ENCODE peak calls at places on chromosomes 5 and 9, in six cellular contexts. B is choroid plexus epithelial cell, D is H9, Z is breast epithelium, C is GM23338, Q is fibroblast of pulmonary artery. W is an unnamed sample.

GRCh38 chr5:108736855-108737254 is 10.8 kb upstream of the FER start:
- DNase-seq in B (no peak), D (no peak), Z (no peak), C (no peak), Q (no peak), W (no peak)

GRCh38 chr9:91416086-91416712 is 7.4 kb downstream of the NFIL3 start:
- DNase-seq in B (peak; percentile 50), D (no peak), Z (no peak), C (no peak), Q (no peak), W (no peak)

GRCh38 chr5:126808619-126809018 is 31.7 kb downstream of the LMNB1 start:
- DNase-seq in B (peak; percentile 69), D (no peak), Z (no peak), C (peak; percentile 35), Q (peak; percentile 67), W (no peak)

GRCh38 chr5:79229357-79230174 is 6.4 kb upstream of the JMY start:
- DNase-seq in B (no peak), D (no peak), Z (no peak), C (no peak), Q (no peak), W (no peak)

GRCh38 chr5:171813270-171813669 is 27.7 kb downstream of the SMIM23 start:
- DNase-seq in B (no peak), D (no peak), Z (no peak), C (no peak), Q (no peak), W (no peak)

GRCh38 chr9:97758334-97758916 is 61.3 kb upstream of the XPA start:
- DNase-seq in B (no peak), D (no peak), Z (no peak), C (no peak), Q (no peak), W (no peak)

GRCh38 chr9:89661956-89662717 is 57.3 kb downstream of the GADD45G start:
- DNase-seq in B (peak; percentile 98), D (peak; percentile 98), Z (peak; percentile 99), C (peak; percentile 94), Q (peak; percentile 95), W (no peak)

GRCh38 chr5:56346717-56347116 is 113.6 kb upstream of the ANKRD55 start:
- DNase-seq in B (no peak), D (no peak), Z (no peak), C (no peak), Q (peak; percentile 31), W (no peak)

GRCh38 chr9:136552117-136552685 is 6.4 kb upstream of the NOTCH1 start:
- DNase-seq in B (peak; percentile 50), D (no peak), Z (no peak), C (peak; percentile 24), Q (peak; percentile 59), W (no peak)

GRCh38 chr9:118533101-118533500 is 828.9 kb downstream of the TLR4 start:
- DNase-seq in B (peak; percentile 35), D (no peak), Z (no peak), C (no peak), Q (no peak), W (no peak)

GRCh38 chr5:164672931-164673694 is 1167.7 kb downstream of the MAT2B start:
- DNase-seq in B (peak; percentile 7), D (no peak), Z (no peak), C (no peak), Q (peak; percentile 1), W (no peak)

GRCh38 chr5:58458851-58459275 is 1.0 kb downstream of the PLK2 start:
- DNase-seq in B (no peak), D (no peak), Z (no peak), C (peak; percentile 12), Q (peak; percentile 56), W (no peak)

GRCh38 chr9:126690431-126691051 is 76.8 kb downstream of the LMX1B start:
- DNase-seq in B (peak; percentile 17), D (peak; percentile 83), Z (peak; percentile 70), C (peak; percentile 84), Q (peak; percentile 7), W (peak; percentile 58)

GRCh38 chr5:180119031-180119885 is 47.7 kb upstream of the RNF130 start:
- DNase-seq in B (no peak), D (no peak), Z (peak; percentile 39), C (no peak), Q (no peak), W (no peak)

GRCh38 chr5:35159370-35159742 is 70.9 kb downstream of the PRLR start:
- DNase-seq in B (peak; percentile 62), D (peak; percentile 36), Z (no peak), C (peak; percentile 64), Q (peak; percentile 13), W (no peak)

GRCh38 chr9:4126996-4127395 is 172.9 kb downstream of the GLIS3 start:
- DNase-seq in B (no peak), D (no peak), Z (no peak), C (no peak), Q (peak; percentile 68), W (no peak)

GRCh38 chr9:135478858-135479468 is 619 bp upstream of the PPP1R26 start:
- DNase-seq in B (no peak), D (peak; percentile 54), Z (no peak), C (peak; percentile 65), Q (peak; percentile 28), W (no peak)

GRCh38 chr9:124398191-124398590 is 17.1 kb downstream of the PSMB7 start:
- DNase-seq in B (no peak), D (no peak), Z (no peak), C (no peak), Q (no peak), W (no peak)

GRCh38 chr5:132334812-132335211 is 34.7 kb upstream of the SLC22A5 start:
- DNase-seq in B (no peak), D (no peak), Z (no peak), C (no peak), Q (no peak), W (no peak)

GRCh38 chr9:32625320-32625719 is 10.1 kb downstream of the TAF1L start:
- DNase-seq in B (no peak), D (no peak), Z (no peak), C (no peak), Q (no peak), W (no peak)

GRCh38 chr9:99257723-99258364 is 35.8 kb downstream of the SEC61B start:
- DNase-seq in B (no peak), D (no peak), Z (no peak), C (no peak), Q (no peak), W (no peak)

GRCh38 chr9:99253134-99253533 is 31.1 kb downstream of the SEC61B start:
- DNase-seq in B (no peak), D (no peak), Z (no peak), C (no peak), Q (no peak), W (no peak)

GRCh38 chr9:99255651-99256050 is 33.6 kb downstream of the SEC61B start:
- DNase-seq in B (no peak), D (no peak), Z (no peak), C (no peak), Q (no peak), W (no peak)

GRCh38 chr9:99251157-99251556 is 29.1 kb downstream of the SEC61B start:
- DNase-seq in B (no peak), D (no peak), Z (no peak), C (no peak), Q (no peak), W (no peak)

GRCh38 chr9:99253772-99254431 is 31.8 kb downstream of the SEC61B start:
- DNase-seq in B (no peak), D (no peak), Z (no peak), C (peak; percentile 19), Q (no peak), W (peak; percentile 47)
- TF ChIP-seq CTCF in B (no peak), D (no peak), Z (no peak), C (no peak), Q (no peak), W (no peak)

DNA sequence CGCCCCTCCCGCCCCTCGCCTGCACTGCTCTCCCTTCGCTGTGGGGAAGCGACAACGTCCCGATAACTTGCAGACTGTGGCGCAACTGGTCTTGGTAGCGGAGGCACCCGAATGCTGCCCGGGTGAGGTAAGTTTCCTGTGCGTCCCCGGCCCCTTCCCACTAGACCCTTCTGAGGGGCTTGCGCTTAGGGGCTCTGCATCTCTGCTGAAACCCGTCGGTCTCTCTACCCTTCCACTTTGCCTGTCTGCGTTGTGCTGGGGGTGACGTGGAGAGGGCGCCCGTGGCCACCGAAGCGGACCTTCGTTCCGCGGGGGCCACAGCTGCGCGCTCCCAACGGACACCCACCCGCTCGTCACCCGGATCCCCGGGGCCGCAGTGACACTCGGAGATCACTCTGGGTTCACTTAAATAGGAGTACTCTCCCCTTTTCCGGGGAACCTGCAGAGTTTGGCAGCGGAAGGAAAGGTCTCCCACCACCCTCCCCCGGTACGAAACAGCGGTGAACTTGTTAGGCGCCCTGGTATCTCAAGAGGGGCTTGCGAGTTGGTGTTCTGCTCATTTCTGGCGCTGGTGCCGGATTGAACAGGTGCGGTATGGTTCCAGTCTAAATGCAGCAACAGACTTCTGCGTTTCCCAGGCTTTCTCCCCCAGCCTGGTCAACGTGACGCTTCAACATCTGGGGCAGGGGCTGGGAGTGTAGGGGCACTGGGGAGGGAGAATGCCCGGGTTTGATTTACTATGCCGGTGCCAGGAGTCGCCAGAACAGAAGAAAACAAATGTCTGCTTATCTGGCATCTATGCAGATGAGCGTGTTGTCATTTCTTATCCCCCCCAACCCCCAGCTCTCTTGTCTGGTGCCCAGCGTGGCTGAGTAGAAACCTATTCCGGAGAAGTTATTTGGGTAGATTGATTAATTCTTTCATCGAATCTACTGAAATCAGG is 867 bp downstream of the PIP5K1B start:
- DNase-seq in B (peak; percentile 10), D (peak; percentile 29), Z (no peak), C (peak; percentile 38), Q (peak; percentile 7), W (no peak)
- TF ChIP-seq CTCF in B (no peak), D (no peak), Z (no peak), C (no peak), Q (no peak), W (no peak)

GRCh38 chr9:35661756-35662350 is 3.1 kb downstream of the ARHGEF39 start:
- DNase-seq in B (no peak), D (no peak), Z (no peak), C (no peak), Q (no peak), W (no peak)

GRCh38 chr9:35658894-35659220 is 765 bp downstream of the CCDC107 start:
- DNase-seq in B (peak; percentile 57), D (no peak), Z (peak; percentile 49), C (no peak), Q (peak; percentile 56), W (no peak)

GRCh38 chr9:35662437-35662836 is 2.6 kb downstream of the ARHGEF39 start:
- DNase-seq in B (no peak), D (no peak), Z (no peak), C (no peak), Q (no peak), W (no peak)

GRCh38 chr9:35659340-35659739 is 1.2 kb downstream of the CCDC107 start:
- DNase-seq in B (peak; percentile 43), D (no peak), Z (no peak), C (no peak), Q (peak; percentile 78), W (no peak)

DNA sequence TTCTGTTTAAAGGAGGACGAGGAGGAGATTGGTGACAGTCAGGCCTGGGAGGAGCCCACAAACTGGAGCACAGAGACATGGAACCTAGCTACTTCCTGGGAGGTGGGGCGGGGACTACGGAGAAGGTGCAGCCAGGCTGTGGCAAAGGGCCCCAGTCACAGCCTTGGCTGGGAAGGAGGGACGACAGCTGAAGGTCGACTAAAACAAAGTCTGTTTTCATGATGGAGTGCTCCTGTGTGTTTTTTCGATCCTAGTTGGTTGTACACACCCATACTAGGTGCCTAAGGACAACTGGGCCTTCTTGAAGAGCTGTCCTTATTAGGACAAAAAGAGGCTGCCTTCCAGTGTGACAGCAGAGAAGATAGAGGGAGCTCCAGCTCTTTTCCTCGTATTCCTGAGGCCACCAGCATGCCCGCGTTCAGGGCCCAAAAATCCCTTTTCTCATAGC is 2.9 kb downstream of the CCDC107 start:
- DNase-seq in B (peak; percentile 70), D (no peak), Z (no peak), C (peak; percentile 56), Q (peak; percentile 56), W (no peak)
- TF ChIP-seq CTCF in B (peak; percentile 70), D (peak; percentile 59), Z (no peak), C (peak; percentile 51), Q (peak; percentile 50), W (no peak)

GRCh38 chr9:93680445-93681315 is 104.3 kb downstream of the PHF2 start:
- DNase-seq in B (no peak), D (peak; percentile 29), Z (peak; percentile 45), C (no peak), Q (no peak), W (peak; percentile 9)
- TF ChIP-seq CTCF in B (peak; percentile 19), D (peak; percentile 26), Z (no peak), C (no peak), Q (no peak), W (no peak)

W was measured in natural killer cell.